ENCODE peak calls at places on chromosomes 7 and 10, in six cellular contexts. O, P, W, B, R and X are unnamed samples.

GRCh38 chr10:89373916-89374711 is 3.7 kb upstream of the IFIT1B start:
- DNase-seq in O (peak), P (peak), W (peak), B (no peak), R (no peak), X (no peak)

GRCh38 chr7:129531721-129532120 is 29.4 kb downstream of the SMKR1 start:
- DNase-seq in O (no peak), P (no peak), W (no peak), B (no peak), R (no peak), X (no peak)

GRCh38 chr7:102833343-102833742 is 79.5 kb upstream of the LRRC17 start:
- DNase-seq in O (no peak), P (no peak), W (no peak), B (no peak), R (no peak), X (no peak)

GRCh38 chr10:56722912-56723311 is 361.9 kb upstream of the ZWINT start:
- DNase-seq in O (no peak), P (no peak), W (no peak), B (no peak), R (no peak), X (no peak)

GRCh38 chr10:112225771-112226438 is 42.3 kb upstream of the GPAM start:
- DNase-seq in O (no peak), P (peak), W (no peak), B (no peak), R (no peak), X (no peak)

GRCh38 chr7:157568071-157568784 is 231.4 kb downstream of the DNAJB6 start:
- DNase-seq in O (no peak), P (no peak), W (no peak), B (no peak), R (no peak), X (no peak)

GRCh38 chr7:88928266-88928665 is 132.7 kb upstream of the TEX47 start:
- DNase-seq in O (no peak), P (no peak), W (no peak), B (no peak), R (no peak), X (no peak)

GRCh38 chr7:5450549-5451327 is 27.1 kb upstream of the TNRC18 start:
- DNase-seq in O (peak), P (peak), W (peak), B (no peak), R (no peak), X (no peak)

GRCh38 chr7:11469028-11469718 is 362.8 kb downstream of the THSD7A start:
- DNase-seq in O (no peak), P (no peak), W (no peak), B (no peak), R (no peak), X (no peak)

GRCh38 chr7:43666938-43667337 is 62.4 kb downstream of the COA1 start:
- DNase-seq in O (no peak), P (no peak), W (no peak), B (no peak), R (no peak), X (no peak)

GRCh38 chr7:1842321-1843221 is 172.5 kb downstream of the ELFN1 start:
- DNase-seq in O (peak), P (peak), W (no peak), B (no peak), R (no peak), X (no peak)

GRCh38 chr7:50068850-50069551 is 24.0 kb downstream of the ZPBP start:
- DNase-seq in O (no peak), P (no peak), W (no peak), B (no peak), R (no peak), X (peak)

GRCh38 chr10:34520084-34520483 is 295.0 kb downstream of the PARD3 start:
- DNase-seq in O (no peak), P (peak), W (no peak), B (no peak), R (no peak), X (no peak)

GRCh38 chr7:1368682-1369571 is 90.3 kb downstream of the MICALL2 start:
- DNase-seq in O (peak), P (peak), W (peak), B (no peak), R (peak), X (no peak)

GRCh38 chr7:69847921-69848612 is 249.8 kb downstream of the AUTS2 start:
- DNase-seq in O (no peak), P (no peak), W (no peak), B (no peak), R (no peak), X (no peak)

GRCh38 chr7:55189878-55190436 is 171.1 kb downstream of the EGFR start:
- DNase-seq in O (no peak), P (no peak), W (no peak), B (no peak), R (no peak), X (no peak)

GRCh38 chr7:134856692-134857091 is 77.3 kb downstream of the CALD1 start:
- DNase-seq in O (no peak), P (no peak), W (no peak), B (no peak), R (no peak), X (no peak)

GRCh38 chr7:146781352-146782116 is 664.9 kb downstream of the CNTNAP2 start:
- DNase-seq in O (no peak), P (no peak), W (no peak), B (no peak), R (no peak), X (no peak)

GRCh38 chr7:32390210-32390609 is 100.0 kb downstream of the LSM5 start:
- DNase-seq in O (no peak), P (no peak), W (peak), B (no peak), R (no peak), X (no peak)

GRCh38 chr7:41058986-41059741 is 643.7 kb downstream of the INHBA start:
- DNase-seq in O (no peak), P (no peak), W (no peak), B (no peak), R (peak), X (no peak)

GRCh38 chr7:92768501-92769360 is 67.6 kb downstream of the CDK6 start:
- DNase-seq in O (peak), P (no peak), W (no peak), B (no peak), R (no peak), X (peak)

GRCh38 chr10:22624289-22624738 is 90.1 kb downstream of the PIP4K2A start:
- DNase-seq in O (no peak), P (peak), W (no peak), B (no peak), R (no peak), X (no peak)

GRCh38 chr7:130940907-130941306 is 206.9 kb upstream of the KLF14 start:
- DNase-seq in O (no peak), P (no peak), W (peak), B (no peak), R (no peak), X (no peak)

GRCh38 chr7:50657341-50657873 is 92.2 kb upstream of the DDC start:
- DNase-seq in O (no peak), P (no peak), W (no peak), B (no peak), R (no peak), X (no peak)

GRCh38 chr10:131569851-131570715 is 258.6 kb upstream of the TCERG1L start:
- DNase-seq in O (peak), P (no peak), W (peak), B (no peak), R (peak), X (no peak)

GRCh38 chr7:144736880-144737493 is 98.9 kb downstream of the TPK1 start:
- DNase-seq in O (no peak), P (no peak), W (no peak), B (no peak), R (no peak), X (no peak)

GRCh38 chr7:119377861-119378260 is 895.1 kb upstream of the KCND2 start:
- DNase-seq in O (no peak), P (no peak), W (no peak), B (no peak), R (no peak), X (no peak)

GRCh38 chr10:96570983-96571964 is 15.5 kb downstream of the TM9SF3 start:
- DNase-seq in O (no peak), P (no peak), W (no peak), B (no peak), R (no peak), X (no peak)

GRCh38 chr7:137755438-137755837 is 91.3 kb downstream of the DGKI start:
- DNase-seq in O (no peak), P (no peak), W (no peak), B (peak), R (no peak), X (no peak)

GRCh38 chr7:137753067-137753466 is 93.7 kb downstream of the DGKI start:
- DNase-seq in O (no peak), P (no peak), W (no peak), B (no peak), R (no peak), X (no peak)

GRCh38 chr7:137754076-137754851 is 92.5 kb downstream of the DGKI start:
- DNase-seq in O (no peak), P (no peak), W (no peak), B (no peak), R (no peak), X (peak)

GRCh38 chr7:137757146-137757925 is 89.4 kb downstream of the DGKI start:
- DNase-seq in O (no peak), P (no peak), W (no peak), B (no peak), R (no peak), X (no peak)

GRCh38 chr7:137755846-137756685 is 90.7 kb downstream of the DGKI start:
- DNase-seq in O (no peak), P (no peak), W (no peak), B (no peak), R (no peak), X (no peak)
- TF ChIP-seq GABPA in O (no peak), P (no peak), W (no peak), B (no peak), R (no peak), X (no peak)

DNA sequence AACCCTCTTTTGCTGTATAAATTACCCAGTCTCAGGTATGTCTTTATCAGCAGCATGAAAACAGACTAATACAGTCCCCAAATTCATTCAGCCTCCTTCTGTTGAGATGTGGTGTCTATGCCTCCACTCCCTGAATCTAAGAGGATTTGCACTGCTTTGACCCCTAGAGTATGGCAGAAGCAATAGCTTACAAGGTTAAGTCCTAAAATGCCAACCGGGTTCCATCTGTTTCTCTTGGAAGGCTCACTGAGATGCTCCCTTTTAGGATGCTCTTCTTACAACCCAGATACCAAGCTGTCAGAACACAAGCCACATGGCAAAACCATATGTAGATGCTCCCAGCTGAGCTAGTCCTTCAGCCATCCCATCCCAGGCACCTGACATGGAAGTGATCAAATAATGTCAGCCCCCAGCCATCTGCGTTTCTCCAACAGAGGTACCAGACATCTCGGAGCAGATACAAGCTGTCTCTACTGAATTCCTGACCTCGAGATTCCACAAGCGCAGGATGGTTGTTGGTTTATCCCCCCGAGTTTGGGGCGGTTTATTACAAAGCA is 20.2 kb downstream of the CALN1 start:
- DNase-seq in O (no peak), P (no peak), W (no peak), B (no peak), R (no peak), X (no peak)
- TF ChIP-seq GABPA in O (no peak), P (no peak), W (no peak), B (no peak), R (no peak), X (no peak)

GRCh38 chr10:95121904-95122303 is 52.6 kb upstream of the CYP2C8 start:
- DNase-seq in O (no peak), P (peak), W (no peak), B (no peak), R (no peak), X (no peak)
- TF ChIP-seq GABPA in O (no peak), P (no peak), W (no peak), B (no peak), R (no peak), X (no peak)

GRCh38 chr7:150325110-150325611 is 1.8 kb upstream of the ACTR3C start:
- DNase-seq in O (no peak), P (no peak), W (no peak), B (peak), R (no peak), X (no peak)
- TF ChIP-seq GABPA in O (no peak), P (no peak), W (no peak), B (no peak), R (no peak), X (no peak)

DNA sequence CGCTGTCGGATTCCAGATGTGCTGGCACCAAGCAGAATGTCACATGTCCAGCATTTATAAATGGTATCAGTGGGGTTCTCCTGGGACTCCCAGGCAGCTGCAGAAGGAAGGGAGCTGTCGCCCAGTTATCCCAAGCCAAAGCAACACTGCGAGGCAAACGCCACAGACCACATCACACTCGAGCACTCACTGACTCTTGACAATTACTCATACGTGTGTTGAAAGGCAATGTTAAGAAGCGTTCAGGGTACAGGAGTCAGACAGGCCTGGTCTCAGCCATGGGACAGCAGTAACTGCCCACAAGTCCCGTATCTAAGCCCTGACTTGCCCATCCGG is 113.4 kb downstream of the DIP2C start:
- DNase-seq in O (no peak), P (no peak), W (no peak), B (no peak), R (no peak), X (no peak)
- TF ChIP-seq GABPA in O (no peak), P (no peak), W (no peak), B (no peak), R (no peak), X (no peak)

GRCh38 chr10:32332299-32332750 is 14.6 kb downstream of the EPC1 start:
- DNase-seq in O (no peak), P (no peak), W (peak), B (no peak), R (no peak), X (peak)
- TF ChIP-seq GABPA in O (no peak), P (no peak), W (no peak), B (no peak), R (no peak), X (no peak)